ENCODE peak calls at places on chromosomes 4 and X, in five cellular contexts. L, Q, N, F and R are unnamed samples.

GRCh38 chr4:95386410-95386809 is 162.4 kb downstream of the UNC5C start:
- DNase-seq in L (no peak), Q (no peak), N (no peak), F (no peak), R (no peak)

GRCh38 chr4:148164529-148164928 is 277.7 kb downstream of the NR3C2 start:
- DNase-seq in L (no peak), Q (no peak), N (no peak), F (no peak), R (no peak)

GRCh38 chrX:132958086-132958703 is at the start of gene HS6ST2:
- DNase-seq in L (no peak), Q (peak), N (no peak), F (no peak), R (no peak)

GRCh38 chr4:174592256-174592984 is 70.1 kb upstream of the HPGD start:
- DNase-seq in L (no peak), Q (no peak), N (no peak), F (no peak), R (no peak)

GRCh38 chrX:115591856-115592842 is 31.2 kb downstream of the PLS3 start:
- DNase-seq in L (no peak), Q (peak), N (no peak), F (no peak), R (no peak)

GRCh38 chr4:57190651-57191481 is 80.7 kb upstream of the IGFBP7 start:
- DNase-seq in L (peak), Q (peak), N (peak), F (peak), R (peak)

GRCh38 chrX:118627084-118627758 is 100.2 kb upstream of the IL13RA1 start:
- DNase-seq in L (no peak), Q (peak), N (peak), F (peak), R (peak)

GRCh38 chr4:115873048-115873447 is 759.6 kb upstream of the NDST4 start:
- DNase-seq in L (no peak), Q (no peak), N (no peak), F (no peak), R (no peak)

GRCh38 chr4:46886711-46887110 is 22.3 kb downstream of the COX7B2 start:
- DNase-seq in L (no peak), Q (peak), N (peak), F (peak), R (peak)

GRCh38 chr4:173046144-173046543 is 122.5 kb upstream of the GALNT7 start:
- DNase-seq in L (no peak), Q (no peak), N (no peak), F (no peak), R (no peak)

GRCh38 chrX:9586992-9587392 is 122.1 kb downstream of the TBL1X start:
- DNase-seq in L (no peak), Q (no peak), N (no peak), F (no peak), R (no peak)

GRCh38 chr4:1207603-1208265 is 35.4 kb upstream of the SPON2 start:
- DNase-seq in L (no peak), Q (no peak), N (no peak), F (no peak), R (no peak)

GRCh38 chrX:33465137-33465536 is 253.8 kb upstream of the DMD start:
- DNase-seq in L (no peak), Q (no peak), N (no peak), F (no peak), R (no peak)

GRCh38 chr4:137531121-137531520 is 1.2 kb downstream of the PCDH18 start:
- DNase-seq in L (no peak), Q (no peak), N (no peak), F (no peak), R (no peak)

GRCh38 chrX:133776072-133776471 is 209.3 kb downstream of the GPC3 start:
- DNase-seq in L (peak), Q (peak), N (peak), F (no peak), R (peak)

GRCh38 chrX:140762061-140762460 is 52.5 kb downstream of the LINC00632 start:
- DNase-seq in L (peak), Q (peak), N (peak), F (peak), R (peak)

GRCh38 chr4:144582975-144583374 is 63.0 kb upstream of the HHIP start:
- DNase-seq in L (no peak), Q (peak), N (peak), F (peak), R (no peak)

GRCh38 chr4:19224820-19225219 is 1026.9 kb upstream of the SLIT2 start:
- DNase-seq in L (no peak), Q (peak), N (peak), F (no peak), R (peak)

GRCh38 chr4:148043990-148044645 is 312.2 kb downstream of the ARHGAP10 start:
- DNase-seq in L (no peak), Q (no peak), N (no peak), F (no peak), R (no peak)

GRCh38 chr4:107808572-107808971 is 16.2 kb upstream of the SGMS2 start:
- DNase-seq in L (no peak), Q (no peak), N (no peak), F (no peak), R (no peak)

GRCh38 chrX:85037114-85037513 is 33.4 kb downstream of the APOOL start:
- DNase-seq in L (no peak), Q (no peak), N (no peak), F (no peak), R (no peak)

GRCh38 chr4:105637409-105638258 is 70.9 kb downstream of the INTS12 start:
- DNase-seq in L (no peak), Q (peak), N (no peak), F (peak), R (peak)

GRCh38 chr4:121876976-121877773 is 6.9 kb upstream of the BBS7 start:
- DNase-seq in L (no peak), Q (no peak), N (no peak), F (no peak), R (no peak)

GRCh38 chr4:35934370-35934981 is 309.8 kb downstream of the ARAP2 start:
- DNase-seq in L (no peak), Q (peak), N (peak), F (peak), R (peak)

GRCh38 chr4:106530034-106530361 is 161.4 kb upstream of the GIMD1 start:
- DNase-seq in L (no peak), Q (no peak), N (no peak), F (no peak), R (no peak)

GRCh38 chr4:162847945-162848549 is 318.6 kb downstream of the NAF1 start:
- DNase-seq in L (no peak), Q (no peak), N (no peak), F (no peak), R (no peak)

GRCh38 chr4:120056249-120056648 is 10.4 kb downstream of the MAD2L1 start:
- DNase-seq in L (no peak), Q (peak), N (no peak), F (no peak), R (no peak)

GRCh38 chr4:681736-682451 is 7.1 kb downstream of the SLC49A3 start:
- DNase-seq in L (peak), Q (no peak), N (peak), F (peak), R (no peak)

GRCh38 chrX:105323951-105324350 is 103.5 kb upstream of the TEX13A start:
- DNase-seq in L (no peak), Q (no peak), N (no peak), F (no peak), R (no peak)

GRCh38 chrX:1894656-1895055 is 279.8 kb downstream of the ASMT start:
- DNase-seq in L (no peak), Q (no peak), N (no peak), F (no peak), R (no peak)

GRCh38 chrX:134144231-134144630 is 92.8 kb upstream of the CCDC160 start:
- DNase-seq in L (no peak), Q (peak), N (peak), F (peak), R (peak)

GRCh38 chr4:76306882-76307669 is 543 bp downstream of the STBD1 start:
- DNase-seq in L (no peak), Q (peak), N (peak), F (peak), R (peak)

GRCh38 chrX:108221481-108221880 is 129.9 kb downstream of the ATG4A start:
- DNase-seq in L (no peak), Q (no peak), N (no peak), F (no peak), R (no peak)

GRCh38 chrX:108225456-108225730 is 133.8 kb downstream of the ATG4A start:
- DNase-seq in L (no peak), Q (no peak), N (no peak), F (no peak), R (peak)

GRCh38 chrX:108224218-108224617 is 132.6 kb downstream of the ATG4A start:
- DNase-seq in L (no peak), Q (no peak), N (no peak), F (no peak), R (no peak)

GRCh38 chrX:108223606-108224005 is 132.0 kb downstream of the ATG4A start:
- DNase-seq in L (no peak), Q (no peak), N (no peak), F (no peak), R (no peak)

GRCh38 chrX:108224727-108225455 is 133.3 kb downstream of the ATG4A start:
- DNase-seq in L (peak), Q (peak), N (peak), F (peak), R (peak)
- TF ChIP-seq MAX in L (no peak), Q (no peak), N (no peak), F (no peak), R (no peak)

GRCh38 chr4:70153937-70154336 is at the start of gene PRR27:
- DNase-seq in L (no peak), Q (no peak), N (no peak), F (no peak), R (no peak)

GRCh38 chr4:70158576-70158975 is 4.5 kb downstream of the PRR27 start:
- DNase-seq in L (no peak), Q (no peak), N (no peak), F (no peak), R (no peak)
- TF ChIP-seq MYC in L (no peak), Q (no peak), N (no peak), F (no peak), R (no peak)

DNA sequence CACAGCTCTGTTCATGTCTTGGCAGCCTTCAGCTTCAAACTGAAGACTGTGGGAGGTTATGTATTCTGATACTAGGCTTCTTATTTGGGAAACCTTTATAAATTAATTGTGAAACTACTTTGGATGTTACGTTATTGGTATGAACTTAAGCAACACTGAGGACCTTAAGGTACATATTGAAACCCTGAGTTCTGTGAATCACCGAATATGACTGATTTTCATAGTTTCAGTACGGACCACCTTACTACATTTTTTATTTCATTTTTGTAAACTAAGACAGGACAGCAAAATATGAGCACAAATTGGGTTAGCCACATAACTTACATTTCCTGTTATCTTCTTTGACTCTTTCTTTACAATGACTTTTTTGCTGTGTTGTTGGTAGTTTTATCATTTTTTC is 498.4 kb downstream of the PDGFC start:
- DNase-seq in L (no peak), Q (no peak), N (no peak), F (no peak), R (no peak)
- TF ChIP-seq MAX in L (no peak), Q (no peak), N (no peak), F (no peak), R (no peak)

GRCh38 chr4:7414736-7415510 is 19.8 kb downstream of the PSAPL1 start:
- DNase-seq in L (no peak), Q (no peak), N (no peak), F (no peak), R (no peak)
- TF ChIP-seq MYC in L (no peak), Q (no peak), N (no peak), F (no peak), R (no peak)

DNA sequence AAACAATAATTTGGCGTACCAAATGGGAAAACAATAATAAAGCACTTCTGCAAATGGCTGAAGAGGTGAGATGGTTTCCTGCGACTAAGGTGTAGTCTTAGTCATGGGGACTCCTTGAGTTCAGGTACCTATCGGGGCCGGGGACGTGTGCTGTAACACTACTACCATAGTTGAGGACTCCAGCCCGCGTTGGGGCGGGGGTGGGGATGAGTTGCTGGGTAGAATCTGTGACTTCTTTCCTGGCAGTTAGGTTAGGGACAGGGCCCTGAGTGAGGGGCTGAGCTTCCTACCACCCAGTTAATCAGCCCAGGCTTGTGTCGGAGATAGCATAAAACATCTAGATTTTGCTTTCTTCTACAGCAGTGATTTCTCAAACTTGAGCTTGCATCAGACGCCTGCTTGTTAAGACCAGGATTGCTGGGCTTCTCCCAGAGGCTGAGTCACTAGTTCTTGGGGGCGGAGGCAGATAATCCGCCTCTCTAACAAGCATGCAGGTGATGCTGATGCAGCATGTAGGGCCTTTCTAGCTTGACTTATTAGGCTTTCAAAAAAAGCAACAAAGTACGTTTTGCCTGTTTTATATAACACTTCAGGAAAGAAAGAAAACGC is 30.2 kb downstream of the RBBP7 start:
- DNase-seq in L (no peak), Q (no peak), N (peak), F (no peak), R (peak)
- TF ChIP-seq MAX in L (no peak), Q (no peak), N (no peak), F (no peak), R (no peak)

GRCh38 chrX:103562801-103563200 is 22.5 kb upstream of the TCEAL4 start:
- DNase-seq in L (no peak), Q (peak), N (no peak), F (no peak), R (no peak)
- TF ChIP-seq MYC in L (no peak), Q (no peak), N (no peak), F (no peak), R (no peak)

GRCh38 chr4:169407217-169407845 is 136.6 kb upstream of the SH3RF1 start:
- DNase-seq in L (no peak), Q (peak), N (no peak), F (no peak), R (no peak)

GRCh38 chr4:169400832-169401231 is 130.1 kb upstream of the SH3RF1 start:
- DNase-seq in L (no peak), Q (no peak), N (no peak), F (no peak), R (no peak)

GRCh38 chr4:169399976-169400767 is 129.4 kb upstream of the SH3RF1 start:
- DNase-seq in L (no peak), Q (no peak), N (no peak), F (no peak), R (no peak)

GRCh38 chr4:169404959-169405358 is 134.2 kb upstream of the SH3RF1 start:
- DNase-seq in L (no peak), Q (peak), N (peak), F (no peak), R (peak)
- TF ChIP-seq MAX in L (no peak), Q (no peak), N (no peak), F (no peak), R (no peak)